ENCODE peak calls at places on chromosomes 1 and 21, in six cellular contexts. D is K562, K is A549, Q is endothelial cell of umbilical vein, C is H1, U is HepG2. Z is an unnamed sample.

GRCh38 chr21:26769613-26770188 is 75.5 kb downstream of the ADAMTS1 start:
- DNase-seq in U (no peak), C (no peak), K (no peak), Q (peak; percentile 43), D (no peak), Z (no peak)

GRCh38 chr1:209689484-209689883 is 14.3 kb downstream of the G0S2 start:
- DNase-seq in D (no peak), K (no peak), C (no peak), U (no peak), Q (no peak), Z (no peak)

GRCh38 chr1:96116707-96117106 is 604.9 kb upstream of the PTBP2 start:
- DNase-seq in D (no peak), Q (no peak), U (no peak), C (no peak), K (no peak), Z (no peak)

GRCh38 chr1:7287013-7287412 is 484.1 kb upstream of the VAMP3 start:
- DNase-seq in U (no peak), D (peak; percentile 23), Q (no peak), K (no peak), C (peak; percentile 45), Z (no peak)

GRCh38 chr1:160438320-160438918 is 38.1 kb downstream of the VANGL2 start:
- DNase-seq in U (no peak), Q (no peak), D (no peak), K (no peak), C (no peak), Z (no peak)

GRCh38 chr1:18556364-18556763 is 74.3 kb upstream of the PAX7 start:
- DNase-seq in D (no peak), C (no peak), Q (no peak), K (peak; percentile 16), U (peak; percentile 27), Z (no peak)

GRCh38 chr1:42165511-42166210 is 1.1 kb upstream of the GUCA2A start:
- DNase-seq in Q (peak; percentile 9), C (no peak), K (peak; percentile 59), D (no peak), U (peak; percentile 87), Z (no peak)

GRCh38 chr1:162003061-162003824 is 20.4 kb downstream of the OLFML2B start:
- DNase-seq in D (no peak), C (no peak), K (no peak), Q (no peak), U (no peak), Z (no peak)

GRCh38 chr1:175200626-175201025 is 8.1 kb upstream of the KIAA0040 start:
- DNase-seq in K (no peak), D (no peak), Q (no peak), U (no peak), C (no peak), Z (no peak)

GRCh38 chr1:52296345-52296744 is 69.7 kb downstream of the CC2D1B start:
- DNase-seq in U (peak; percentile 66), K (peak; percentile 36), Q (peak; percentile 78), C (no peak), D (peak; percentile 48), Z (no peak)

GRCh38 chr21:35231115-35231514 is 182.0 kb upstream of the RUNX1 start:
- DNase-seq in U (no peak), K (no peak), D (no peak), C (no peak), Q (peak; percentile 10), Z (no peak)

GRCh38 chr21:17819878-17820232 is 699 bp upstream of the C21orf91 start:
- DNase-seq in U (peak; percentile 14), Q (no peak), C (no peak), K (no peak), D (peak; percentile 31), Z (no peak)

GRCh38 chr1:95133687-95134086 is 16.5 kb downstream of the TLCD4 start:
- DNase-seq in Q (no peak), U (peak; percentile 87), D (no peak), C (no peak), K (no peak), Z (no peak)

GRCh38 chr21:42862774-42863503 is 16.4 kb downstream of the WDR4 start:
- DNase-seq in D (no peak), K (no peak), Q (no peak), U (no peak), C (no peak), Z (peak; percentile 61)

GRCh38 chr1:226985839-226986463 is 45.9 kb downstream of the COQ8A start:
- DNase-seq in K (no peak), U (no peak), D (no peak), C (no peak), Q (no peak), Z (no peak)

GRCh38 chr1:99704356-99704816 is 58.5 kb downstream of the PALMD start:
- DNase-seq in K (no peak), D (no peak), C (no peak), U (no peak), Q (no peak), Z (no peak)

GRCh38 chr1:202014915-202015676 is 4.7 kb downstream of the ELF3 start:
- DNase-seq in C (no peak), U (no peak), D (no peak), K (no peak), Q (no peak), Z (no peak)

GRCh38 chr21:25638634-25639166 is 358 bp upstream of the JAM2 start:
- DNase-seq in U (no peak), Q (peak; percentile 10), C (no peak), D (no peak), K (no peak), Z (no peak)

GRCh38 chr1:47471163-47471562 is 33.3 kb downstream of the FOXD2 start:
- DNase-seq in U (no peak), Q (no peak), K (no peak), D (no peak), C (no peak), Z (no peak)

GRCh38 chr1:67704351-67704750 is 19.4 kb downstream of the GADD45A start:
- DNase-seq in C (no peak), D (no peak), K (no peak), U (no peak), Q (no peak), Z (no peak)

GRCh38 chr1:167221126-167221803 is 579 bp downstream of the POU2F1 start:
- DNase-seq in K (no peak), C (peak; percentile 65), U (no peak), Q (peak; percentile 7), D (peak; percentile 49), Z (peak; percentile 59)

GRCh38 chr1:155241069-155241679 is 14.1 kb downstream of the ENTREP3 start:
- DNase-seq in Q (peak; percentile 81), D (peak; percentile 76), K (peak; percentile 88), U (peak; percentile 80), C (peak; percentile 60), Z (peak; percentile 56)

GRCh38 chr1:6392081-6392879 is 1.3 kb downstream of the ACOT7 start:
- DNase-seq in D (no peak), C (no peak), U (peak; percentile 58), Q (peak; percentile 46), K (no peak), Z (no peak)

GRCh38 chr1:200673952-200674823 is 4.5 kb upstream of the DDX59 start:
- DNase-seq in K (no peak), C (no peak), D (no peak), U (no peak), Q (no peak), Z (no peak)

GRCh38 chr1:58774027-58774426 is 9.8 kb downstream of the JUN start:
- DNase-seq in K (no peak), C (no peak), Q (no peak), D (no peak), U (no peak), Z (no peak)

GRCh38 chr1:58769809-58770345 is 14.0 kb downstream of the JUN start:
- DNase-seq in D (no peak), Q (no peak), U (no peak), K (no peak), C (no peak), Z (no peak)

GRCh38 chr1:58768971-58769808 is 14.7 kb downstream of the JUN start:
- DNase-seq in D (peak; percentile 75), U (peak; percentile 56), Q (peak; percentile 74), C (peak; percentile 98), K (peak; percentile 45), Z (peak; percentile 90)

GRCh38 chr1:58768332-58768731 is 15.5 kb downstream of the JUN start:
- DNase-seq in D (no peak), Q (no peak), K (no peak), C (no peak), U (no peak), Z (no peak)

GRCh38 chr1:58773406-58773840 is 10.4 kb downstream of the JUN start:
- DNase-seq in C (no peak), U (no peak), K (no peak), D (no peak), Q (peak; percentile 97), Z (no peak)
- TF ChIP-seq JUN in C (no peak), U (no peak), K (no peak), D (no peak), Q (peak; percentile 43), Z (no peak)

GRCh38 chr1:63289135-63289534 is 33.2 kb upstream of the FOXD3 start:
- DNase-seq in D (no peak), K (no peak), Q (no peak), C (no peak), U (no peak), Z (no peak)
- TF ChIP-seq JUN in D (no peak), K (no peak), Q (no peak), C (no peak), U (no peak), Z (no peak)

DNA sequence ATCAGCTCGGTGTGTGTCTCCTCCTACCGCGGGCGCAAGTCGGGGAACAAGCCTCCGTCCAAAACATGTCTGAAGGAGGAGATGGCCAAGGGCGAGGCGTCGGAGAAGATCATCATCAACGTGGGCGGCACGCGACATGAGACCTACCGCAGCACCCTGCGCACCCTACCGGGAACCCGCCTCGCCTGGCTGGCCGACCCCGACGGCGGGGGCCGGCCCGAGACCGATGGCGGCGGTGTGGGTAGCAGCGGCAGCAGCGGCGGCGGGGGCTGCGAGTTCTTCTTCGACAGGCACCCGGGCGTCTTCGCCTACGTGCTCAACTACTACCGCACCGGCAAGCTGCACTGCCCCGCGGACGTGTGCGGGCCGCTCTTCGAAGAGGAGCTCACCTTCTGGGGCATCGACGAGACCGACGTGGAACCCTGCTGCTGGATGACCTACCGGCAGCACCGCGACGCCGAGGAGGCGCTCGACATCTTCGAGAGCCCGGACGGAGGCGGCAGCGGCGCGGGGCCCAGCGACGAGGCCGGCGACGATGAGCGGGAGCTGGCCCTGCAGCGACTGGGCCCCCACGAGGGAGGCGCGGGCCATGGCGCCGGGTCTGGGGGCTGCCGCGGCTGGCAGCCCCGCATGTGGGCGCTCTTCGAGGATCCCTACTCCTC is 1.5 kb downstream of the KCNC4 start:
- DNase-seq in K (no peak), U (no peak), C (peak; percentile 58), D (no peak), Q (peak; percentile 16), Z (no peak)
- TF ChIP-seq JUN in K (no peak), U (no peak), C (no peak), D (no peak), Q (no peak), Z (peak; percentile 91)

GRCh38 chr1:58618303-58618702 is 41.3 kb upstream of the TACSTD2 start:
- DNase-seq in C (no peak), K (no peak), D (no peak), Q (peak; percentile 96), U (no peak), Z (no peak)
- TF ChIP-seq JUN in C (no peak), K (no peak), D (no peak), Q (peak; percentile 32), U (no peak), Z (no peak)